ENCODE peak calls at places on chromosomes 11 and 22, in ten cellular contexts. L is substantia nigra, U is cardiac muscle cell, B is hepatocyte, H is heart right ventricle, J is psoas muscle, E is endodermal cell, G is GM23338, A is fibroblast of lung, N is PC-9. Y is an unnamed sample.

GRCh38 chr11:103234974-103235373 is 125.7 kb downstream of the DYNC2H1 start:
- DNase-seq in L (no peak), U (peak), B (no peak), H (no peak), J (no peak), E (no peak), G (no peak), A (peak), N (no peak), Y (no peak)

GRCh38 chr11:117816151-117816741 is 8.3 kb downstream of the FXYD2 start:
- DNase-seq in L (no peak), U (peak), B (peak), H (peak), J (peak), E (peak), G (peak), A (peak), N (peak), Y (no peak)

GRCh38 chr11:69475866-69476714 is 5.4 kb upstream of the LINC01488 start:
- DNase-seq in L (no peak), U (no peak), B (no peak), H (no peak), J (peak), E (peak), G (peak), A (no peak), N (no peak), Y (no peak)

GRCh38 chr11:65850217-65851082 is 7.5 kb downstream of the CFL1 start:
- DNase-seq in L (no peak), U (no peak), B (peak), H (no peak), J (no peak), E (no peak), G (no peak), A (no peak), N (peak), Y (no peak)

GRCh38 chr22:45428391-45429385 is 15.2 kb downstream of the RIBC2 start:
- DNase-seq in L (no peak), U (no peak), B (no peak), H (no peak), J (no peak), E (no peak), G (no peak), A (no peak), N (no peak), Y (no peak)

GRCh38 chr11:68525930-68526329 is 65.4 kb downstream of the PPP6R3 start:
- DNase-seq in L (no peak), U (peak), B (no peak), H (no peak), J (no peak), E (no peak), G (no peak), A (peak), N (peak), Y (no peak)

GRCh38 chr22:45553333-45554039 is 50.8 kb downstream of the FBLN1 start:
- DNase-seq in L (peak), U (peak), B (peak), H (peak), J (peak), E (peak), G (peak), A (peak), N (peak), Y (peak)

GRCh38 chr11:9577551-9577950 is 4.1 kb downstream of the WEE1 start:
- DNase-seq in L (no peak), U (peak), B (no peak), H (no peak), J (no peak), E (no peak), G (no peak), A (peak), N (no peak), Y (peak)

GRCh38 chr22:33028191-33028700 is 29.9 kb downstream of the SYN3 start:
- DNase-seq in L (no peak), U (no peak), B (no peak), H (no peak), J (no peak), E (peak), G (no peak), A (no peak), N (no peak), Y (no peak)

GRCh38 chr22:44648085-44648820 is 53.8 kb upstream of the PRR5 start:
- DNase-seq in L (no peak), U (no peak), B (peak), H (no peak), J (peak), E (no peak), G (no peak), A (no peak), N (no peak), Y (no peak)

GRCh38 chr11:115684135-115684534 is 179.9 kb upstream of the CADM1 start:
- DNase-seq in L (no peak), U (no peak), B (no peak), H (no peak), J (no peak), E (no peak), G (no peak), A (no peak), N (no peak), Y (no peak)

GRCh38 chr11:47536925-47537324 is 16.0 kb downstream of the CELF1 start:
- DNase-seq in L (no peak), U (no peak), B (no peak), H (no peak), J (no peak), E (no peak), G (no peak), A (no peak), N (no peak), Y (no peak)

GRCh38 chr22:21937821-21938070 is 14.9 kb downstream of the PPM1F start:
- DNase-seq in L (peak), U (no peak), B (no peak), H (peak), J (peak), E (no peak), G (no peak), A (peak), N (no peak), Y (no peak)

GRCh38 chr11:110069158-110069737 is 23.9 kb upstream of the ZC3H12C start:
- DNase-seq in L (no peak), U (peak), B (peak), H (peak), J (peak), E (no peak), G (no peak), A (peak), N (peak), Y (no peak)

GRCh38 chr11:88320149-88320559 is 17.4 kb downstream of the CTSC start:
- DNase-seq in L (no peak), U (peak), B (peak), H (no peak), J (no peak), E (no peak), G (no peak), A (peak), N (no peak), Y (no peak)

GRCh38 chr22:28017859-28018258 is 98.8 kb upstream of the PITPNB start:
- DNase-seq in L (no peak), U (no peak), B (no peak), H (no peak), J (peak), E (no peak), G (no peak), A (no peak), N (no peak), Y (no peak)

GRCh38 chr11:73168925-73169579 is 26.9 kb upstream of the FCHSD2 start:
- DNase-seq in L (no peak), U (no peak), B (no peak), H (no peak), J (no peak), E (peak), G (no peak), A (no peak), N (no peak), Y (no peak)

GRCh38 chr11:79150966-79151365 is 289.9 kb downstream of the TENM4 start:
- DNase-seq in L (no peak), U (no peak), B (no peak), H (no peak), J (no peak), E (peak), G (no peak), A (peak), N (no peak), Y (no peak)

GRCh38 chr11:111528557-111528956 is 12.0 kb upstream of the LAYN start:
- DNase-seq in L (no peak), U (no peak), B (no peak), H (no peak), J (no peak), E (no peak), G (no peak), A (peak), N (no peak), Y (no peak)

GRCh38 chr11:74311352-74311926 is at the start of gene P4HA3:
- DNase-seq in L (peak), U (peak), B (peak), H (peak), J (peak), E (peak), G (peak), A (peak), N (no peak), Y (peak)

GRCh38 chr11:17734986-17735822 is 623 bp downstream of the KCNC1 start:
- DNase-seq in L (peak), U (peak), B (peak), H (peak), J (peak), E (peak), G (peak), A (peak), N (no peak), Y (no peak)

GRCh38 chr22:23841736-23842404 is 3.1 kb upstream of the DERL3 start:
- DNase-seq in L (no peak), U (no peak), B (no peak), H (no peak), J (no peak), E (no peak), G (peak), A (no peak), N (no peak), Y (no peak)

GRCh38 chr11:44559207-44559943 is 6.1 kb upstream of the CD82 start:
- DNase-seq in L (no peak), U (no peak), B (no peak), H (no peak), J (no peak), E (peak), G (peak), A (no peak), N (no peak), Y (no peak)

GRCh38 chr11:44561275-44561781 is 4.1 kb upstream of the CD82 start:
- DNase-seq in L (no peak), U (no peak), B (no peak), H (no peak), J (no peak), E (no peak), G (no peak), A (peak), N (no peak), Y (no peak)

GRCh38 chr11:44555031-44555800 is 10.2 kb upstream of the CD82 start:
- DNase-seq in L (no peak), U (no peak), B (no peak), H (no peak), J (no peak), E (no peak), G (no peak), A (no peak), N (no peak), Y (no peak)

GRCh38 chr11:44556735-44557409 is 8.6 kb upstream of the CD82 start:
- DNase-seq in L (peak), U (peak), B (peak), H (peak), J (peak), E (peak), G (peak), A (peak), N (peak), Y (peak)

GRCh38 chr11:44557464-44557863 is 8.0 kb upstream of the CD82 start:
- DNase-seq in L (no peak), U (no peak), B (no peak), H (no peak), J (no peak), E (no peak), G (no peak), A (no peak), N (no peak), Y (no peak)
- H3K27ac ChIP-seq in L (no peak), U (no peak), B (no peak), H (no peak), J (no peak), E (no peak), G (no peak), A (no peak), N (no peak), Y (no peak)

GRCh38 chr22:37905534-37906363 is at the start of gene MICALL1:
- DNase-seq in L (peak), U (peak), B (peak), H (peak), J (peak), E (peak), G (peak), A (peak), N (peak), Y (peak)
- H3K27ac ChIP-seq in L (peak), U (no peak), B (peak), H (peak), J (peak), E (peak), G (peak), A (peak), N (peak), Y (peak)

DNA sequence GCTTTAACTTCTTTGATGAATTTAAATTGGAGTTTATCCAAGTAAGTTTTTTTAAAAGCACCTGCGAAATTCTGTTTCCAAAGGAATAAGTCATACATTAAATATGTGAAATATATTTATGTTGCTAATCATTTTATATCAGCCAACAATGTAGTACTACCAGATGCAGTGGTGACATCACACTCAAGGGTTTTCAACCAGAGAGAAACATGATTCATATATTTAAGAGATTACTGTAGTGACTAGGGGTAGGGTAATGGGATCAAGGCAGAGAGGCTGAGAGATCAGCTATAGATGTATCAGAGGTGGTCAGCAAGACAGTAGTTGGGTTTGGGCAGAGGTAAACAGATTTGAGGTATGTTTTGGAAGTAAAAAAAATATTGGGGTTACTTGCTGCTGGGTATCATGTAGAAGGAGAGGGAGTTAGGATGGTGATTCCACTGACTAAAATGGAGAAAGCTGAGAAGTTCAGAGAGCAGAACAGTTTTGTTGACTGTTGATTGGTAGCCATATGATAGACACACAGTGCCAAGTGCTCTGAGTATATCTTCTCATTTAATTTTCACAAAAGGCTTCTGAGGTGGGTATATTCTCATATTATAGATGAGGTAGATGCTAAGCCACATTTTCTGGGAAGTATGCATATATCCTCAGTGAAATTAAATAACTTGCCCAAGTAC is 39.4 kb downstream of the CEP57 start:
- DNase-seq in L (no peak), U (no peak), B (no peak), H (no peak), J (no peak), E (no peak), G (no peak), A (peak), N (no peak), Y (no peak)
- H3K27ac ChIP-seq in L (no peak), U (no peak), B (no peak), H (no peak), J (no peak), E (no peak), G (no peak), A (peak), N (no peak), Y (no peak)

GRCh38 chr22:26658161-26658560 is 773 bp downstream of the MIAT start:
- DNase-seq in L (no peak), U (no peak), B (no peak), H (no peak), J (no peak), E (no peak), G (no peak), A (no peak), N (no peak), Y (no peak)
- H3K27ac ChIP-seq in L (no peak), U (no peak), B (no peak), H (no peak), J (no peak), E (peak), G (peak), A (no peak), N (no peak), Y (peak)

DNA sequence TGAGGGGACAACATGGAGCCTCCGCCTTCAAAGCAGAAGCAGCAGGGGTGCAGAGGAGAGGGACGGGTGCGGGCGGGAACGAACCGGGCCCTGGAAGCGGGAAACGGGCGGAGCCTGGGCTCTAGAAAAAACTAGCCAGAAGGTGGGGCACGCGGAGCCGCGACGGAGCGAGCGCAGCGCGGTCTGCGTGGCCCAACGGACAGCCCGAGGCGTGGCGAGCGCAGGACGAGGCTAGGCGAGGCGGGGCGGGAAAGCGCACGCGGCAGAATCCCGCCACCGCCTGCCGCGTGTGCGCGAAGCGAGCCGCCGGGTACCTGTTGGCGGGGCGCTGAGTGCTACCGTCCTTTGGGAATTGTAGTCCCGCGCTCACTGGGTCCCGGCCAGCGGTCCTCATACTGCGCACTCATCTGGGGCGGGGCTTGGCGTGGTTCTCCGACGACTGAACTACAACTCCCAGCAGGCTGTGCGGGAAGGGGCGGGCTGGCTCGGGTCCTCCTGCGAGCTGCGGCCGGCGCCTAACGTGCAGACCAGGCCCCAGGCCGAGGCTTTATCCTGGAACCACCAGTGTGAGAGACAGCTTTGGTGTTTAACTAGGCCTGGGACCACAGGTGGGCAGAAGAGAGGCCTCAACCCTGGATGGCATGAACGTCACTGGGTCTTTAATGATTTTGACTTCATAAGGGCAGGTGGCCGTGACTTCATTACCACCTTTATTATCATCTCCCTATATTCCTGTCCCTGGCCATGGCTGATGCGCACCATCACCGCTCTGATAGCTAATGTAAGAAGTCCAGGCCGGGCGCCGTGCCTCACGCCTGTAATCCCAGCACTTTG is at the start of gene ATL3:
- DNase-seq in L (peak), U (peak), B (peak), H (peak), J (peak), E (peak), G (peak), A (peak), N (peak), Y (peak)
- H3K27ac ChIP-seq in L (peak), U (peak), B (peak), H (peak), J (peak), E (no peak), G (no peak), A (peak), N (peak), Y (peak)

DNA sequence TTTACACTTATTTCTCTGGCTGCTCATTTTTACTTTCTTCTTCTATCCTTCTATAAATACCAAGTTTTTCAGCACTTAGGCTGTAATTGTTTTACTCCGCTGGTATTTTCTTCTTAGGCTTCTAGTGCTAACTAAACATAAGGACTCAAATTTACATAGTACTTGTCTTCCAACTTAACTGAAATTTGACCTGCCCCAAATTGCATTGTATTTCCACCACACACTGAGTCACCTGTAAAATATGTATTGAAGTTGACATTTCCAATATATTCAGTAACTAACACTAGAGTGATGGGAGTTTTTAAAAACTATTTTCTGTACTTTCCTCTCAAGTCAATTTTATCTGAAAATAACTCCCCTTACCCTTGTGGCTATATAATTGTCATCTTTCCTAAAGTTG is 1794.1 kb upstream of the RAG2 start:
- DNase-seq in L (no peak), U (no peak), B (no peak), H (no peak), J (no peak), E (no peak), G (peak), A (peak), N (peak), Y (no peak)
- H3K27ac ChIP-seq in L (no peak), U (no peak), B (no peak), H (no peak), J (no peak), E (no peak), G (no peak), A (no peak), N (no peak), Y (no peak)

Y was measured in CD8-positive, alpha-beta memory T cell.